ENCODE peak calls at places on chromosomes 6 and 20, in six cellular contexts. E, S, I, G, O and F are unnamed samples.

GRCh38 chr6:97186416-97186999 is 96.5 kb downstream of the MMS22L start:
- DNase-seq in O (peak; percentile 51), I (peak; percentile 61), S (peak; percentile 32), E (peak; percentile 72), G (peak; percentile 73), F (peak; percentile 32)

GRCh38 chr20:39282619-39283092 is 320.5 kb downstream of the DHX35 start:
- DNase-seq in O (no peak), I (no peak), S (no peak), G (peak; percentile 23), E (no peak), F (no peak)

GRCh38 chr6:109865968-109866367 is 112.1 kb upstream of the GPR6 start:
- DNase-seq in I (no peak), G (no peak), E (no peak), O (no peak), S (no peak), F (no peak)

GRCh38 chr6:43669922-43670622 is 17.5 kb downstream of the MRPS18A start:
- DNase-seq in E (peak; percentile 9), S (peak; percentile 55), O (no peak), I (no peak), G (no peak), F (no peak)

GRCh38 chr6:35048631-35049083 is 92.5 kb downstream of the TCP11 start:
- DNase-seq in I (peak; percentile 75), G (peak; percentile 20), E (peak; percentile 98), O (peak; percentile 41), S (peak; percentile 30), F (no peak)

GRCh38 chr6:89999154-89999553 is 104.9 kb downstream of the GJA10 start:
- DNase-seq in O (no peak), E (no peak), S (no peak), G (no peak), I (no peak), F (no peak)

GRCh38 chr6:5778317-5778857 is 228.3 kb downstream of the NRN1 start:
- DNase-seq in O (no peak), S (peak; percentile 40), G (no peak), I (no peak), E (no peak), F (no peak)

GRCh38 chr6:52577022-52577777 is at the start of gene TRAM2:
- DNase-seq in G (peak; percentile 93), I (peak; percentile 90), S (peak; percentile 84), E (peak; percentile 86), O (peak; percentile 90), F (peak; percentile 86)

GRCh38 chr6:81144346-81144745 is 608.1 kb downstream of the TENT5A start:
- DNase-seq in S (no peak), O (no peak), G (no peak), I (no peak), E (no peak), F (no peak)

GRCh38 chr6:149862901-149863595 is 1.1 kb downstream of the LRP11 start:
- DNase-seq in E (peak; percentile 66), O (peak; percentile 55), G (peak; percentile 73), S (peak; percentile 34), I (peak; percentile 92), F (peak; percentile 40)

GRCh38 chr6:579339-579738 is 77.6 kb downstream of the HUS1B start:
- DNase-seq in O (no peak), G (no peak), I (no peak), S (no peak), E (peak; percentile 33), F (no peak)
- TF ChIP-seq CTCF in O (no peak), G (peak; percentile 12), I (no peak), S (no peak), E (peak; percentile 38), F (peak; percentile 24)

GRCh38 chr6:133286765-133287164 is 45.6 kb downstream of the EYA4 start:
- DNase-seq in I (no peak), S (no peak), G (no peak), O (no peak), E (peak; percentile 1), F (no peak)
- TF ChIP-seq CTCF in I (no peak), S (no peak), G (peak; percentile 39), O (no peak), E (peak; percentile 21), F (peak; percentile 30)

DNA sequence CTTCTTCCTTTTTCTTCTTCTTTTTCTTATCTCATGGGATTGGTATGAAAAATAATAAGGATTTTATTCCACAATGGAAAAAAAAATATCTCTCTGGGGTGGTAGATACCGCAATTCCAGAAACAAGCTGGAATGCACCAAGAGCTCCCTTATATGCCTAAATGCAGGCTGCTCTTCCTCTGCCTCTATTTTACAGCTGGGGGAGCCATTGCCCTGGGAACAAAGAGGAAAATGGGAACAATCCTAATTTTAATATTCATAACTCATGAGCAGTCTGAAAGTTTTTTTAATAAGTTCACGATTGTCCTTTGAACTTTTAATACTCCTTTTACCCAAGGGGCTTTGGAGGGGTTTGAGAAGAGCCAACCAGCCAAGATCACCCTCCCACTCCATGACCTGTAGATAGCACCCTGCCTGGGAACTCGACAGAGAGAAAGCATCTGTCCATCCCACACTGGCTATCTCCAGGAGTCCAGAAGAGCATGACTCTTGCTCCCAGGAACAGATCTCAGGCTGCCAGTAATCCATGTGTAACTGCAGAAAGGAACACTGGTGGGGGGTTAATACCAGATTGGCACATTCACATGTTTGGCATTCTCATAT is 74.7 kb downstream of the CD83 start:
- DNase-seq in E (no peak), S (no peak), O (no peak), I (no peak), G (no peak), F (no peak)
- TF ChIP-seq CTCF in E (no peak), S (no peak), O (no peak), I (no peak), G (no peak), F (no peak)

GRCh38 chr6:10587694-10588392 is 66.7 kb downstream of the GCNT2 start:
- DNase-seq in G (no peak), E (no peak), O (no peak), I (no peak), S (no peak), F (no peak)
- TF ChIP-seq CTCF in G (no peak), E (no peak), O (no peak), I (no peak), S (no peak), F (no peak)

DNA sequence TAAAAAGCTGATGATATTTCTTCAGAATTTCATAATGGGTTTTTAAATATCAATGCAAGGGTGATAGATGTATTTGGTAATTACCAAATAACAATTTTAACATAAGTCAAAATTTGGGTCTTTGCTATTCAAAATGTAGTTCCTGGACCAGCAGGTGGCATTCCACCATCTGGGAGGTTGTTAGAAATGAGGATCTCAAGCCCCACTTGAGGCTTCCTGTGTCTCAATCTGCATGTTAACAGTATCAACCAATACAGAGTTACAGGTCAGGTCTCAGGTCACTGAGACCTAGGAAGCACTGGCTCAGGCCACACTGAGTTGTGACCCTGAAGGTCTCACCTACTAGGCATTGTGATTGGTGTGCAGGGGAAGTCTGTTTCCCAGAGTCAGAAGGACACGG is 57.2 kb upstream of the MTRF1L start:
- DNase-seq in E (no peak), S (peak; percentile 10), G (no peak), O (no peak), I (no peak), F (no peak)
- TF ChIP-seq CTCF in E (peak; percentile 22), S (no peak), G (no peak), O (no peak), I (no peak), F (no peak)

GRCh38 chr20:32661820-32662528 is 11.8 kb downstream of the C20orf203 start:
- DNase-seq in I (no peak), G (no peak), E (no peak), O (no peak), S (no peak), F (no peak)
- TF ChIP-seq CTCF in I (no peak), G (no peak), E (no peak), O (no peak), S (no peak), F (no peak)